ENCODE peak calls at places on chromosomes 7 and 10, in eight cellular contexts. One of them, this sample, is unnamed.

GRCh38 chr10:114821293-114821914 is at the start of gene FHIP2A:
- DNase-seq in GM12878: no peak
- DNase-seq in SK-N-SH: peak
- DNase-seq in A549: peak
- DNase-seq in HCT116: peak
- DNase-seq in H1: peak
- DNase-seq in K562: peak
- DNase-seq in endothelial cell of umbilical vein: peak
- DNase-seq in this sample: peak

GRCh38 chr7:27108390-27109127 is 6.1 kb upstream of the HOXA2 start:
- DNase-seq in SK-N-SH: no peak
- DNase-seq in K562: no peak
- DNase-seq in HCT116: no peak
- DNase-seq in endothelial cell of umbilical vein: peak
- DNase-seq in A549: no peak
- DNase-seq in H1: no peak
- DNase-seq in GM12878: no peak
- DNase-seq in this sample: no peak

GRCh38 chr7:69932034-69932628 is 333.9 kb downstream of the AUTS2 start:
- DNase-seq in H1: no peak
- DNase-seq in GM12878: no peak
- DNase-seq in endothelial cell of umbilical vein: no peak
- DNase-seq in K562: peak
- DNase-seq in A549: peak
- DNase-seq in SK-N-SH: peak
- DNase-seq in HCT116: no peak
- DNase-seq in this sample: peak

GRCh38 chr10:30534465-30535144 is 94.9 kb downstream of the LYZL2 start:
- DNase-seq in H1: no peak
- DNase-seq in SK-N-SH: peak
- DNase-seq in GM12878: no peak
- DNase-seq in K562: peak
- DNase-seq in A549: peak
- DNase-seq in endothelial cell of umbilical vein: peak
- DNase-seq in HCT116: peak
- DNase-seq in this sample: peak

GRCh38 chr7:38681882-38682281 is 50.7 kb upstream of the AMPH start:
- DNase-seq in SK-N-SH: no peak
- DNase-seq in HCT116: no peak
- DNase-seq in endothelial cell of umbilical vein: no peak
- DNase-seq in GM12878: no peak
- DNase-seq in K562: no peak
- DNase-seq in H1: no peak
- DNase-seq in A549: no peak
- DNase-seq in this sample: no peak

GRCh38 chr7:69640925-69641594 is 42.8 kb downstream of the AUTS2 start:
- DNase-seq in SK-N-SH: no peak
- DNase-seq in HCT116: no peak
- DNase-seq in endothelial cell of umbilical vein: no peak
- DNase-seq in GM12878: no peak
- DNase-seq in A549: no peak
- DNase-seq in H1: no peak
- DNase-seq in K562: no peak
- DNase-seq in this sample: no peak

GRCh38 chr7:1818581-1819200 is 148.6 kb downstream of the ELFN1 start:
- DNase-seq in K562: no peak
- DNase-seq in H1: no peak
- DNase-seq in A549: no peak
- DNase-seq in endothelial cell of umbilical vein: no peak
- DNase-seq in HCT116: no peak
- DNase-seq in SK-N-SH: peak
- DNase-seq in GM12878: no peak
- DNase-seq in this sample: no peak

GRCh38 chr7:121853307-121853706 is 19.7 kb upstream of the PTPRZ1 start:
- DNase-seq in endothelial cell of umbilical vein: no peak
- DNase-seq in H1: no peak
- DNase-seq in GM12878: no peak
- DNase-seq in HCT116: no peak
- DNase-seq in K562: no peak
- DNase-seq in A549: no peak
- DNase-seq in SK-N-SH: no peak
- DNase-seq in this sample: no peak

GRCh38 chr7:68857571-68857970 is 740.7 kb upstream of the AUTS2 start:
- DNase-seq in HCT116: no peak
- DNase-seq in K562: no peak
- DNase-seq in SK-N-SH: no peak
- DNase-seq in endothelial cell of umbilical vein: no peak
- DNase-seq in GM12878: no peak
- DNase-seq in H1: no peak
- DNase-seq in A549: no peak
- DNase-seq in this sample: no peak

GRCh38 chr10:102347236-102347828 is 48.2 kb upstream of the NFKB2 start:
- DNase-seq in GM12878: no peak
- DNase-seq in endothelial cell of umbilical vein: peak
- DNase-seq in HCT116: peak
- DNase-seq in H1: peak
- DNase-seq in K562: peak
- DNase-seq in SK-N-SH: peak
- DNase-seq in A549: peak
- DNase-seq in this sample: peak

GRCh38 chr10:36725581-36726520 is 399.5 kb upstream of the ANKRD30A start:
- DNase-seq in endothelial cell of umbilical vein: peak
- DNase-seq in K562: peak
- DNase-seq in HCT116: no peak
- DNase-seq in A549: peak
- DNase-seq in SK-N-SH: peak
- DNase-seq in GM12878: no peak
- DNase-seq in H1: peak
- DNase-seq in this sample: peak

GRCh38 chr10:86960003-86960862 is 1.8 kb downstream of the SNCG start:
- DNase-seq in SK-N-SH: peak
- DNase-seq in H1: no peak
- DNase-seq in HCT116: peak
- DNase-seq in endothelial cell of umbilical vein: peak
- DNase-seq in GM12878: peak
- DNase-seq in A549: peak
- DNase-seq in K562: peak
- DNase-seq in this sample: peak

GRCh38 chr10:11776080-11776479 is 33.9 kb downstream of the ECHDC3 start:
- DNase-seq in H1: no peak
- DNase-seq in K562: no peak
- DNase-seq in endothelial cell of umbilical vein: no peak
- DNase-seq in HCT116: no peak
- DNase-seq in GM12878: no peak
- DNase-seq in SK-N-SH: no peak
- DNase-seq in A549: peak
- DNase-seq in this sample: no peak

GRCh38 chr10:78044699-78045098 is 11.0 kb downstream of the RPS24 start:
- DNase-seq in SK-N-SH: no peak
- DNase-seq in K562: no peak
- DNase-seq in HCT116: no peak
- DNase-seq in H1: no peak
- DNase-seq in GM12878: no peak
- DNase-seq in A549: no peak
- DNase-seq in endothelial cell of umbilical vein: no peak
- DNase-seq in this sample: no peak

GRCh38 chr7:30470163-30470770 is 8.3 kb downstream of the NOD1 start:
- DNase-seq in HCT116: no peak
- DNase-seq in SK-N-SH: no peak
- DNase-seq in GM12878: no peak
- DNase-seq in A549: peak
- DNase-seq in endothelial cell of umbilical vein: peak
- DNase-seq in H1: no peak
- DNase-seq in K562: peak
- DNase-seq in this sample: no peak

GRCh38 chr10:51892965-51893658 is 193.7 kb upstream of the CSTF2T start:
- DNase-seq in HCT116: peak
- DNase-seq in GM12878: no peak
- DNase-seq in H1: no peak
- DNase-seq in SK-N-SH: peak
- DNase-seq in K562: no peak
- DNase-seq in endothelial cell of umbilical vein: peak
- DNase-seq in A549: peak
- DNase-seq in this sample: peak
- TF ChIP-seq CTCF in HCT116: peak
- TF ChIP-seq CTCF in GM12878: peak
- TF ChIP-seq CTCF in H1: peak
- TF ChIP-seq CTCF in SK-N-SH: peak
- TF ChIP-seq CTCF in K562: no peak
- TF ChIP-seq CTCF in endothelial cell of umbilical vein: peak
- TF ChIP-seq CTCF in A549: no peak
- TF ChIP-seq CTCF in this sample: peak

GRCh38 chr10:110495731-110496552 is 1.8 kb upstream of the DUSP5 start:
- DNase-seq in endothelial cell of umbilical vein: peak
- DNase-seq in GM12878: no peak
- DNase-seq in A549: peak
- DNase-seq in SK-N-SH: peak
- DNase-seq in H1: no peak
- DNase-seq in HCT116: no peak
- DNase-seq in K562: peak
- DNase-seq in this sample: no peak
- H3K4me3 ChIP-seq in endothelial cell of umbilical vein: peak
- H3K4me3 ChIP-seq in GM12878: peak
- H3K4me3 ChIP-seq in A549: peak
- H3K4me3 ChIP-seq in SK-N-SH: peak
- H3K4me3 ChIP-seq in H1: peak
- H3K4me3 ChIP-seq in HCT116: peak
- H3K4me3 ChIP-seq in K562: no peak
- H3K4me3 ChIP-seq in this sample: no peak

GRCh38 chr10:63666836-63667383 is 145.7 kb downstream of the REEP3 start:
- DNase-seq in A549: no peak
- DNase-seq in HCT116: no peak
- DNase-seq in SK-N-SH: no peak
- DNase-seq in endothelial cell of umbilical vein: peak
- DNase-seq in H1: no peak
- DNase-seq in K562: no peak
- DNase-seq in GM12878: peak
- DNase-seq in this sample: no peak
- TF ChIP-seq MAX in A549: no peak
- TF ChIP-seq MAX in HCT116: no peak
- TF ChIP-seq MAX in SK-N-SH: peak
- TF ChIP-seq MAX in endothelial cell of umbilical vein: no peak
- TF ChIP-seq MAX in H1: no peak
- TF ChIP-seq MAX in K562: no peak
- TF ChIP-seq MAX in GM12878: no peak
- TF ChIP-seq MAX in this sample: no peak

DNA sequence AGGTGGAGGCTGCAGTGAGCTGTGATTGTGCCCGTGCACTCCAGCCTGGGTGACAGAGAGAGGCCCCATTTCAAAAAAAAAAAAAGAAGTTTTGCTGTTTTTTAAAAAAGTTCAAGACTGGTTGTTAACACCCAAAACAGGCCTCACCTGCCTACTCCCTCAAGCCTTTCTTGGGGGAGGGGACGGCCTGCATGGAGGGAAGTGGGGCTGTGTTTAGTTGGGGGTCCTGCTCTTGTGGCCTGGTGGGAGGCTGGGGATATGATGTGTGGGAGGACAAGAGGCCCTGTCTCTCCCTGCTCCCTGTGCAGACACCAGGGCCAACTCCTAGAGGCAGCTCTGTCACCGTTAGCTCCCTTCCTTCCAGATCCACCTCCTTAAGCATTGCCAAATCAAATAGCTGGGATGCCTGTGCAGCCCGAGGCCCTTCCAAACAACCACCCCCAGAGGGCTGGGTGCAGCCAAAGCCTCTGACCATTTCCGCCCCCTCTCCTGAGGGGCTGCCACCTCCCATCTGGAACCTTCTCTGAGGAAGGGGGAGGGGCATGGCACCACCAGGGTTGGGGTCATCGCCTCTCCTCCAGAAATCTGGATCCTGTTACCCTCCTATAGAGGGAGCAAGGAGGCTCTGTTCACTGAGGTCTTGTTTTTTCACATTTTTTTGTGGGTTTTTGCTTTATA is 32.9 kb upstream of the ANKRD2 start:
- DNase-seq in endothelial cell of umbilical vein: no peak
- DNase-seq in K562: no peak
- DNase-seq in HCT116: no peak
- DNase-seq in H1: no peak
- DNase-seq in A549: no peak
- DNase-seq in GM12878: no peak
- DNase-seq in SK-N-SH: no peak
- DNase-seq in this sample: peak
- TF ChIP-seq CTCF in endothelial cell of umbilical vein: no peak
- TF ChIP-seq CTCF in K562: no peak
- TF ChIP-seq CTCF in HCT116: no peak
- TF ChIP-seq CTCF in H1: peak
- TF ChIP-seq CTCF in A549: no peak
- TF ChIP-seq CTCF in GM12878: no peak
- TF ChIP-seq CTCF in SK-N-SH: peak
- TF ChIP-seq CTCF in this sample: no peak

DNA sequence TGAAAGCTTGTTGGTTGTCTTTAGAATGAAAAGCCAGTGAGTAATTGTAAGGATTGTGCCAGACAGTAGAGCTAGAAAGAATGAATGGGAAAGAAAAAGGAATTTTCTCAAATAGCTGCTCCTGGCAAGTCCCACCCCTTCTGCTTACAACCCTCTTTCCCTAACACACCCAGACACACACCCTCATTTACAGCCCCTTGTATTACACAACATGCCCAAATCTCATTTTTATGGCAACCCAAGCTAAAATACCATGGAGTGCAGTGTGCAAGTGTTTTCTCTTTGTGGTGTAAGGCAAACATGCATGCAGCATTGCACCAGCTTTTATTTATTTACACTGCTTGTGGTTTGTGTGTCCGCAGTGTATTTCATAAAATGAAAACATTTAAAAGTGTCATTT is 1.5 kb downstream of the PRKAR2B start:
- DNase-seq in K562: peak
- DNase-seq in SK-N-SH: no peak
- DNase-seq in A549: no peak
- DNase-seq in HCT116: no peak
- DNase-seq in GM12878: no peak
- DNase-seq in H1: no peak
- DNase-seq in endothelial cell of umbilical vein: peak
- DNase-seq in this sample: peak
- H3K4me3 ChIP-seq in K562: peak
- H3K4me3 ChIP-seq in SK-N-SH: peak
- H3K4me3 ChIP-seq in A549: no peak
- H3K4me3 ChIP-seq in HCT116: no peak
- H3K4me3 ChIP-seq in GM12878: no peak
- H3K4me3 ChIP-seq in H1: peak
- H3K4me3 ChIP-seq in endothelial cell of umbilical vein: peak
- H3K4me3 ChIP-seq in this sample: no peak